ENCODE peak calls at places on chromosomes 2 and 18, in eight cellular contexts. X, G, I, P, V, U, R and E are unnamed samples.

GRCh38 chr2:68251187-68251854 is 1.0 kb downstream of the PPP3R1 start:
- DNase-seq in R (peak; percentile 65), P (peak; percentile 15), G (peak; percentile 75), V (peak; percentile 69), I (peak; percentile 63), U (peak; percentile 89), X (peak; percentile 89), E (peak; percentile 87)

GRCh38 chr18:23200751-23201150 is 65.5 kb downstream of the CABLES1 start:
- DNase-seq in G (no peak), V (no peak), I (no peak), U (peak; percentile 43), R (no peak), P (no peak), X (no peak), E (no peak)

GRCh38 chr2:101759162-101759561 is 61.7 kb downstream of the MAP4K4 start:
- DNase-seq in U (no peak), V (no peak), X (no peak), I (peak; percentile 97), G (no peak), R (peak; percentile 48), P (no peak), E (no peak)

GRCh38 chr2:223027442-223027841 is 24.5 kb upstream of the KCNE4 start:
- DNase-seq in X (no peak), G (no peak), R (no peak), I (peak; percentile 76), V (no peak), P (no peak), U (no peak), E (no peak)

GRCh38 chr2:9941196-9941995 is 10.1 kb upstream of the GRHL1 start:
- DNase-seq in G (no peak), X (no peak), I (peak; percentile 84), U (no peak), R (no peak), P (no peak), V (no peak), E (no peak)

GRCh38 chr2:1995987-1996386 is 251.7 kb upstream of the PXDN start:
- DNase-seq in X (no peak), V (no peak), U (no peak), G (no peak), I (peak; percentile 91), R (no peak), P (no peak), E (no peak)

GRCh38 chr2:223692227-223692947 is 90.2 kb upstream of the SCG2 start:
- DNase-seq in R (no peak), U (peak; percentile 69), P (no peak), V (peak; percentile 15), X (no peak), I (peak; percentile 34), G (no peak), E (no peak)

GRCh38 chr18:21081425-21081824 is 30.2 kb downstream of the ROCK1 start:
- DNase-seq in U (no peak), X (no peak), V (no peak), P (no peak), R (no peak), G (no peak), I (no peak), E (no peak)

GRCh38 chr2:230680463-230681195 is 32.0 kb upstream of the CAB39 start:
- DNase-seq in U (no peak), P (no peak), G (no peak), R (no peak), I (peak; percentile 53), X (no peak), V (no peak), E (no peak)

GRCh38 chr2:95018861-95019550 is 6.5 kb upstream of the MAL start:
- DNase-seq in R (no peak), P (no peak), U (no peak), X (no peak), V (no peak), G (peak; percentile 65), I (no peak), E (no peak)

GRCh38 chr18:5159080-5159479 is 38.0 kb downstream of the AKAIN1 start:
- DNase-seq in P (no peak), I (no peak), V (no peak), R (no peak), G (no peak), U (no peak), X (no peak), E (no peak)

GRCh38 chr18:50663626-50664441 is 103.9 kb downstream of the MAPK4 start:
- DNase-seq in P (no peak), U (no peak), R (no peak), I (no peak), V (no peak), G (no peak), X (no peak), E (no peak)

GRCh38 chr2:43792653-43793052 is 18.8 kb downstream of the DYNC2LI1 start:
- DNase-seq in R (no peak), G (no peak), U (no peak), P (no peak), V (no peak), I (no peak), X (no peak), E (no peak)

GRCh38 chr18:5237083-5237722 is 40.1 kb upstream of the AKAIN1 start:
- DNase-seq in V (peak; percentile 1), G (no peak), I (peak; percentile 16), X (peak; percentile 21), R (no peak), P (no peak), U (no peak), E (no peak)

GRCh38 chr2:98455494-98455976 is 10.9 kb downstream of the INPP4A start:
- DNase-seq in U (no peak), X (peak; percentile 70), I (no peak), R (no peak), P (no peak), G (no peak), V (no peak), E (no peak)
- H3K4me1 ChIP-seq in U (peaks cover 3% of the 10 kb centered on the region), X (peaks cover 98% of the 10 kb centered on the region), I (peaks cover 3% of the 10 kb centered on the region), R (no peaks in the 10 kb centered on the region), P (peaks cover 89% of the 10 kb centered on the region), G (peaks cover 66% of the 10 kb centered on the region), V (peaks cover 6% of the 10 kb centered on the region), E (peaks cover 98% of the 10 kb centered on the region)

GRCh38 chr2:105794926-105795574 is 50.3 kb downstream of the NCK2 start:
- DNase-seq in V (no peak), U (no peak), P (no peak), X (peak; percentile 25), G (no peak), R (no peak), I (no peak), E (no peak)
- H3K4me3 ChIP-seq in V (no peak overlapping the region), U (no peak overlapping the region), P (no peak overlapping the region), X (peak overlapping the region; percentile 40), G (no peak overlapping the region), R (no peak overlapping the region), I (no peak overlapping the region), E (peak overlapping the region; percentile 24)

GRCh38 chr2:104872034-104872865 is 18.3 kb downstream of the POU3F3 start:
- DNase-seq in P (no peak), G (no peak), U (peak; percentile 76), X (no peak), V (peak; percentile 37), R (no peak), I (peak; percentile 35), E (no peak)

GRCh38 chr2:104872866-104873688 is 19.2 kb downstream of the POU3F3 start:
- DNase-seq in X (peak; percentile 85), V (peak; percentile 62), R (no peak), I (peak; percentile 71), P (no peak), G (peak; percentile 69), U (peak; percentile 89), E (no peak)

GRCh38 chr2:104871566-104872033 is 17.7 kb downstream of the POU3F3 start:
- DNase-seq in V (no peak), I (no peak), P (no peak), X (no peak), G (no peak), R (no peak), U (no peak), E (no peak)

GRCh38 chr2:104874230-104874629 is 20.3 kb downstream of the POU3F3 start:
- DNase-seq in I (no peak), X (no peak), V (no peak), G (no peak), U (no peak), R (no peak), P (no peak), E (no peak)

DNA sequence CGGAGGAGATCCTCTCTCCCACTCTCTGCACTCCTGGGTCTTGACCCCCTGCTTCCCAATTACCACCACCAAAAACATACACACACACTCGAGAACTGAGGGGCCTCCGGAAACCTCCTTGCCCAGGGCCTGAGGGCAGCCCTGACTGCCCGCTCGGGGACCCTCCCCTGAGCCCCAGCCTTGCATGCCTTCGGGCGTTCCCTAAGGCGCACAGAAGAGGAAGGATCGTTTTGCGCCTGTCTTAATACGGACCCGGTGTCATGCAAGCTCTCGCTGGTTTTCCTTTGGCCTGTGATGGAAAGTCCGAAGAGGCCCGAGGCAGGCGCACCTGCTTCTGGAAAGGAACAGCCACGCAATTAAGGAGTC is 19.8 kb downstream of the POU3F3 start:
- DNase-seq in P (no peak), X (no peak), R (no peak), U (peak; percentile 49), G (no peak), V (no peak), I (no peak), E (no peak)
- H3K27me3 ChIP-seq in P (peaks cover 9% of the 10 kb centered on the region), X (peaks cover 15% of the 10 kb centered on the region), R (no peaks in the 10 kb centered on the region), U (peaks cover 100% of the 10 kb centered on the region), G (peaks cover 87% of the 10 kb centered on the region), V (peaks cover 11% of the 10 kb centered on the region), I (peaks cover 27% of the 10 kb centered on the region), E (no peaks in the 10 kb centered on the region)

DNA sequence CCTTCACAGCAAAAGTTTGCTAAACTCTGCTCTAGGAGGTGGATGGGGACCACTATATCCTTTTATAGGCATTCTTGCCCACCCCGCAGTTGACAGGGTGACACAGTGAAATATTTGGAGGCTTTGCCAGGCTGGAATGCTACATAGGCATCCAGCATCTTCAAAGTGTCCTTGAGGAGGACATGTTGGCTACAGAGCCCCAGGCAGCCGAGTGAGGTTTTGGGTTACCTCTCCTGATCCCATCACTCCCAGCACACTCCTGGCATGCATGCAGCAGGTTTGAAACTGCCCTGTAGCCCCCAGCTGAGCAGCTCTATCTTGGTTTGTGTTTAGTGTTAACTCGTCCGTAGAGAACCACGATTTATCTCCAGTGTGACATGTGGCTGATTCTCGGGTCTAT is 7.3 kb downstream of the FOSL2 start:
- DNase-seq in X (no peak), G (no peak), R (no peak), P (no peak), U (no peak), I (no peak), V (no peak), E (peak; percentile 12)
- H3K4me1 ChIP-seq in X (no peaks in the 10 kb centered on the region), G (peaks cover 81% of the 10 kb centered on the region), R (no peaks in the 10 kb centered on the region), P (peaks cover 87% of the 10 kb centered on the region), U (peaks cover 14% of the 10 kb centered on the region), I (peaks cover 64% of the 10 kb centered on the region), V (peaks cover 25% of the 10 kb centered on the region), E (peaks cover 28% of the 10 kb centered on the region)